ENCODE peak calls at places on chromosome 10, in nine cellular contexts. A is T-cell; P is activated CD4-positive, alpha-beta T cell treated with anti-CD3 and anti-CD28 coated beads, Interleukin-2, amount 50 U/mL, for 1 hour; W is mesothelial cell of epicardium; V is ELF-1; B is NCI-H526; R is neuronal stem cell; Q is germinal center; X is dermis blood vessel endothelial cell. Y is an unnamed sample.

GRCh38 chr10:119849031-119849789 is 23.4 kb downstream of the MCMBP start:
- DNase-seq in R (no peak), Q (no peak), A (no peak), P (no peak), W (no peak), X (peak; percentile 8), V (peak; percentile 24), B (no peak), Y (no peak)

GRCh38 chr10:94199565-94199964 is 163.2 kb downstream of the NOC3L start:
- DNase-seq in V (no peak), R (no peak), P (no peak), Q (no peak), X (no peak), B (no peak), W (no peak), A (no peak), Y (no peak)

GRCh38 chr10:130425169-130425568 is 289.0 kb downstream of the GLRX3 start:
- DNase-seq in B (no peak), W (no peak), X (no peak), V (no peak), A (no peak), R (no peak), Q (no peak), P (no peak), Y (no peak)

GRCh38 chr10:372566-372965 is 237.3 kb downstream of the ZMYND11 start:
- DNase-seq in V (no peak), R (no peak), W (no peak), Q (no peak), B (no peak), P (no peak), A (no peak), X (no peak), Y (no peak)

GRCh38 chr10:131245475-131246059 is 66.0 kb downstream of the TCERG1L start:
- DNase-seq in V (no peak), P (no peak), W (no peak), X (no peak), A (no peak), R (no peak), B (no peak), Q (no peak), Y (no peak)

GRCh38 chr10:49001861-49002675 is 62.4 kb upstream of the LRRC18 start:
- DNase-seq in A (no peak), P (no peak), R (no peak), B (no peak), W (no peak), X (no peak), V (no peak), Q (no peak), Y (no peak)

GRCh38 chr10:15847481-15847880 is 12.8 kb downstream of the MINDY3 start:
- DNase-seq in Q (no peak), R (no peak), X (no peak), V (no peak), B (no peak), A (no peak), W (no peak), P (no peak), Y (no peak)

GRCh38 chr10:115018185-115018931 is 74.8 kb upstream of the ATRNL1 start:
- DNase-seq in A (no peak), Q (no peak), R (no peak), W (no peak), V (no peak), B (no peak), P (no peak), X (no peak), Y (no peak)

GRCh38 chr10:33249659-33250058 is 84.8 kb downstream of the NRP1 start:
- DNase-seq in P (no peak), V (no peak), R (no peak), B (no peak), Q (no peak), W (no peak), A (no peak), X (peak; percentile 98), Y (no peak)